ENCODE peak calls at places on chromosomes 16 and 17, in eight cellular contexts. G is adrenal gland, H is GM12878, X is stomach, A is tibial nerve, Z is heart left ventricle, Q is sigmoid colon, T is uterus. E is an unnamed sample.

GRCh38 chr17:69651921-69652320 is 237.4 kb downstream of the MAP2K6 start:
- DNase-seq in Z (no peak), X (no peak), G (no peak), T (no peak), Q (no peak), H (no peak), A (no peak), E (no peak)

GRCh38 chr17:41635121-41636097 is 11.0 kb upstream of the KRT17 start:
- DNase-seq in Q (no peak), T (no peak), X (peak; percentile 75), Z (peak; percentile 45), G (peak; percentile 53), H (no peak), A (peak; percentile 43), E (no peak)

GRCh38 chr16:47258874-47259461 is 115.2 kb upstream of the NETO2 start:
- DNase-seq in A (no peak), H (peak; percentile 5), Q (no peak), Z (no peak), G (peak; percentile 11), X (no peak), T (no peak), E (no peak)

GRCh38 chr16:11356573-11357331 is 11.5 kb downstream of the RMI2 start:
- DNase-seq in Q (peak; percentile 82), G (peak; percentile 65), H (no peak), T (peak; percentile 64), Z (peak; percentile 63), A (peak; percentile 22), X (peak; percentile 81), E (peak; percentile 81)

GRCh38 chr16:11327277-11328171 is 17.7 kb upstream of the RMI2 start:
- DNase-seq in X (no peak), Z (peak; percentile 44), A (no peak), H (peak; percentile 63), T (peak; percentile 62), Q (no peak), G (no peak), E (no peak)

GRCh38 chr16:12311309-12311708 is 334.8 kb downstream of the SNX29 start:
- DNase-seq in T (peak; percentile 49), X (no peak), Z (peak; percentile 45), Q (no peak), H (no peak), G (no peak), A (no peak), E (no peak)

GRCh38 chr17:72187544-72187943 is 66.7 kb downstream of the SOX9 start:
- DNase-seq in H (no peak), Q (no peak), X (peak; percentile 72), T (no peak), A (no peak), Z (peak; percentile 70), G (peak; percentile 13), E (no peak)

GRCh38 chr17:39617446-39618251 is 9.1 kb upstream of the PPP1R1B start:
- DNase-seq in G (peak; percentile 69), H (no peak), T (peak; percentile 40), Z (peak; percentile 68), A (peak; percentile 26), Q (peak; percentile 85), X (peak; percentile 82), E (peak; percentile 71)

GRCh38 chr17:19311421-19312215 is 50.9 kb downstream of the B9D1 start:
- DNase-seq in H (no peak), G (peak; percentile 27), T (no peak), Z (peak; percentile 52), X (no peak), Q (peak; percentile 11), A (no peak), E (no peak)

GRCh38 chr16:30051518-30051917 is 14.0 kb upstream of the ALDOA start:
- DNase-seq in X (no peak), Q (no peak), T (no peak), H (no peak), G (no peak), A (no peak), Z (no peak), E (no peak)

GRCh38 chr17:67322039-67322787 is 44.2 kb downstream of the PSMD12 start:
- DNase-seq in T (no peak), G (no peak), A (no peak), Z (no peak), H (no peak), X (no peak), Q (no peak), E (no peak)

GRCh38 chr16:82152641-82153094 is 17.4 kb downstream of the MPHOSPH6 start:
- DNase-seq in X (no peak), T (no peak), Z (no peak), Q (no peak), G (peak; percentile 65), H (no peak), A (no peak), E (no peak)

DNA sequence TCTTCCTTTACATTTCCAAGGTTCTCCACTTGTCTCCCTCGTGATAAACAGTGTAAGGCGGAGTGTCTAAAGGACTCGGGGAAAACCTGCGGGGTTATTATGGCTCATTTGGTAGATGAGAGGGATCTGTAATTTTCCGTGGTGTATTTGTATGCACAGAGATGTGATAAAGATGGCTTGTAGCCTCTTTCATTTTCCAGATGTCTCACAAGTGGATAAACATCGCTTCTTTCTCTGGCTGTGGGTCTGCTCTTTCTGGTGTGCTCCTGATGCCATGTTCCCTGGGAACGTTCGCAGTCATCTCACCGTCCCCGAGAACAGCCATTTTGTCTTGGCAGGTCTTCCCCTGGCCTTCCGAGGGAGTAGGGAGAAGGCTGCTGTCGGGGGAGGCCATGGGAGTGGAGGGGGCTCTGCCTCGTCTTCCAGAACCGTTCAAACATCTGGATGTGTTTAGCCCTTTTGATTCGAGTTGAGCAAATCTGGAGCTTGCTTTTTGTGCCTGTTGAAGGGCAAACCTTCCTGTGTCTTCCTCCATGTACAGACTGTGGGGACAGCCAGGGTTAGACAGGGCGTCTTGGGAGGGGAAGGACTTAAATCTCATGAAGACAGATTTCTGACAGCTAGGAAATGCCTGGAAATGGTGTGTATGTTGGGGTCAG is 238.7 kb downstream of the CCDC182 start:
- DNase-seq in G (no peak), H (no peak), T (peak; percentile 36), A (no peak), Q (no peak), Z (no peak), X (no peak), E (no peak)
- H3K4me1 ChIP-seq in G (peaks cover 26% of the 10 kb centered on the region), H (peaks cover 7% of the 10 kb centered on the region), T (no peaks in the 10 kb centered on the region), A (peaks cover 13% of the 10 kb centered on the region), Q (no peaks in the 10 kb centered on the region), Z (peaks cover 21% of the 10 kb centered on the region), X (peaks cover 18% of the 10 kb centered on the region), E (no peaks in the 10 kb centered on the region)

GRCh38 chr17:82098939-82099765 is 1.1 kb upstream of the FASN start:
- DNase-seq in H (no peak), Z (no peak), T (no peak), Q (no peak), X (no peak), G (no peak), A (no peak), E (peak; percentile 49)
- TF ChIP-seq POLR2A in H (peak; percentile 69), Z (no peak), T (no peak), Q (no peak), X (no peak), G (no peak), A (no peak), E (no peak)

DNA sequence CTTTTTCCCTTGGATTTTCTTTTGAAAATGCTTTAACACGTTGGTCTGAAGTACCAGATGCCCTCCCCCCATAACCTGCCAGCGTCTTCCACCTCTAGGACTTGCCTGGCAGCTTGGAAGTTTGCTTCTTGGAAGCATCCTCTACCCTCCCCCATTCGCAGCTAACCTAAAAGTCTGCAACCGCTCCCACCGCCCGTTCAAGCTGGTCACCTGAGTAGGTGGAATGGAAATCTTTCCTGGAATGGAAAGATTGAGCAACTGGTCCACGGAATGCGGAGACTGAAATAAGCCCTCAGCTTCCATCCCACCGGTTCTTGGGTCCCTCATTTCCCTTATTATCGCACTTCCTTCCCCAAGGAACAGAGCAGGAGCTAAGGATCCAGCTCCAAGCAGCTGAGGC is 31.4 kb downstream of the HS3ST3B1 start:
- DNase-seq in T (no peak), H (no peak), G (no peak), A (no peak), Z (no peak), X (no peak), Q (no peak), E (no peak)
- H3K4me3 ChIP-seq in T (no peak overlapping the region), H (no peak overlapping the region), G (no peak overlapping the region), A (no peak overlapping the region), Z (no peak overlapping the region), X (no peak overlapping the region), Q (no peak overlapping the region), E (no peak overlapping the region)

GRCh38 chr17:80209765-80210164 is 10.4 kb downstream of the SGSH start:
- DNase-seq in Z (no peak), X (no peak), H (no peak), A (no peak), G (no peak), Q (no peak), T (no peak), E (no peak)

GRCh38 chr17:80212962-80213650 is 7.0 kb downstream of the SGSH start:
- DNase-seq in A (no peak), G (peak; percentile 44), Q (no peak), H (no peak), T (no peak), Z (no peak), X (no peak), E (peak; percentile 55)

GRCh38 chr17:80208050-80208449 is 12.1 kb downstream of the SGSH start:
- DNase-seq in A (no peak), Q (no peak), H (no peak), Z (no peak), G (no peak), X (no peak), T (no peak), E (no peak)

GRCh38 chr17:80212109-80212508 is 8.0 kb downstream of the SGSH start:
- DNase-seq in Q (no peak), G (no peak), A (no peak), Z (no peak), X (no peak), T (no peak), H (no peak), E (no peak)

GRCh38 chr17:80210348-80211108 is 9.6 kb downstream of the SGSH start:
- DNase-seq in T (no peak), Q (no peak), X (no peak), Z (no peak), H (no peak), A (no peak), G (no peak), E (no peak)
- H3K4me1 ChIP-seq in T (no peaks in the 10 kb centered on the region), Q (no peaks in the 10 kb centered on the region), X (peaks cover 4% of the 10 kb centered on the region), Z (no peaks in the 10 kb centered on the region), H (no peaks in the 10 kb centered on the region), A (no peaks in the 10 kb centered on the region), G (no peaks in the 10 kb centered on the region), E (no peaks in the 10 kb centered on the region)

DNA sequence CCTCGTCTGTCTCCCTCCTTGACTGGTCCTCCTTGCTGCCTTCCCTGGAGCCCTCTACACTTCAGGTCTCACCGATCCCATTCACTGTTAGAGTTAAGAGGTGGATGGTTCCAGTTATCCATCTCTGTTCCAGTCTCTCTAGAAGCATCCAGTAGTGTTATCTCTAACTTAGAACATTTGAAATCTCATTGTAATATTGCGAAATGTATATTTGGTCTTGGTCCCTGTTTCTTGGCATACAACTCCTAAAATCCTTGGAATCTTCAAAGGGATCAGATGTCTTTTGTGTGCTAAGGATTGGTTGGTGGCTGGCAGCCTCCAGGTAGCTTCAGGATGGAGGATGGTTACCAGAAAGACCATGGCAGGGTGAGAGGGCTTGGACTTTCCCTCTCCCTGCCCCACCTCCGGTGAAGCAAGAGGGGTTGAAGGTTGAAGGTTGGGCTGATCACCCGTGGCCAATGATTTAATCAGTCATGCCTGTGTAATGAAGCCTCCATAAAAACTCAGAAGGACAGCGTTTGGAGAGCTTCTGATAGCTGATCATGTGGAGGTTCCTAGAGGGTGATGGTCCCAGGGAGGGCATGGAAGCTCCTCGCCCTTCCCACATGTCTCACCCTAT is 59.1 kb downstream of the NTN1 start:
- DNase-seq in H (no peak), Q (no peak), X (no peak), T (no peak), A (no peak), G (no peak), Z (no peak), E (peak; percentile 58)
- TF ChIP-seq POLR2A in H (no peak), Q (no peak), X (no peak), T (no peak), A (no peak), G (no peak), Z (no peak), E (peak; percentile 23)